ENCODE peak calls at places on chromosomes 11 and 22, in seven cellular contexts. F, M, C, G, E, R and P are unnamed samples. For H3K4me1, the result is how much of the 10 kb centered on the place peaks cover.

GRCh38 chr11:133947298-133947905 is 9.4 kb downstream of the IGSF9B start:
- DNase-seq in F (peak), M (peak), C (peak), G (no peak), E (peak), R (no peak), P (no peak)

GRCh38 chr11:73205666-73206343 is 12.3 kb upstream of the P2RY2 start:
- DNase-seq in F (no peak), M (peak), C (no peak), G (no peak), E (no peak), R (no peak), P (no peak)

GRCh38 chr11:118304809-118305248 is 299 bp downstream of the CD3E start:
- DNase-seq in F (no peak), M (no peak), C (no peak), G (no peak), E (no peak), R (no peak), P (no peak)

GRCh38 chr11:45899448-45900174 is 7.5 kb downstream of the FREY1 start:
- DNase-seq in F (peak), M (peak), C (peak), G (peak), E (peak), R (peak), P (peak)

GRCh38 chr11:115408036-115408911 is 95.9 kb downstream of the CADM1 start:
- DNase-seq in F (no peak), M (no peak), C (no peak), G (no peak), E (no peak), R (no peak), P (peak)

GRCh38 chr11:76661306-76661751 is 9.2 kb downstream of the LRRC32 start:
- DNase-seq in F (no peak), M (no peak), C (no peak), G (no peak), E (no peak), R (no peak), P (peak)

GRCh38 chr22:32337015-32337414 is 20.7 kb upstream of the RFPL3 start:
- DNase-seq in F (no peak), M (no peak), C (no peak), G (no peak), E (no peak), R (no peak), P (no peak)

GRCh38 chr11:117973446-117973922 is 12.7 kb upstream of the IL10RA start:
- DNase-seq in F (no peak), M (no peak), C (no peak), G (peak), E (no peak), R (no peak), P (no peak)

GRCh38 chr11:46484101-46484500 is 92.5 kb upstream of the CHRM4 start:
- DNase-seq in F (no peak), M (no peak), C (no peak), G (no peak), E (no peak), R (no peak), P (no peak)

GRCh38 chr22:25169278-25170031 is 30.2 kb upstream of the CRYBB3 start:
- DNase-seq in F (no peak), M (no peak), C (no peak), G (no peak), E (no peak), R (no peak), P (peak)

GRCh38 chr11:134531331-134532135 is 119.5 kb upstream of the B3GAT1 start:
- DNase-seq in F (no peak), M (no peak), C (no peak), G (no peak), E (no peak), R (no peak), P (peak)

GRCh38 chr11:76910620-76911414 is 50.1 kb downstream of the ACER3 start:
- DNase-seq in F (no peak), M (no peak), C (peak), G (peak), E (peak), R (no peak), P (no peak)

GRCh38 chr11:69382131-69383128 is 88.5 kb downstream of the MYEOV start:
- DNase-seq in F (no peak), M (no peak), C (peak), G (peak), E (peak), R (peak), P (peak)

GRCh38 chr22:19658967-19659804 is 55.1 kb upstream of the SEPTIN5 start:
- DNase-seq in F (no peak), M (no peak), C (no peak), G (peak), E (no peak), R (no peak), P (no peak)

GRCh38 chr11:69913591-69914285 is 94.5 kb upstream of the FGF3 start:
- DNase-seq in F (no peak), M (no peak), C (no peak), G (no peak), E (no peak), R (no peak), P (peak)

GRCh38 chr11:64237484-64237951 is 3.1 kb downstream of the VEGFB start:
- DNase-seq in F (no peak), M (peak), C (no peak), G (no peak), E (no peak), R (no peak), P (peak)

GRCh38 chr11:1554981-1555712 is 16.9 kb downstream of the DUSP8 start:
- DNase-seq in F (no peak), M (no peak), C (no peak), G (no peak), E (no peak), R (no peak), P (no peak)

GRCh38 chr11:61967924-61968757 is 707 bp upstream of the FTH1 start:
- DNase-seq in F (no peak), M (peak), C (peak), G (peak), E (peak), R (peak), P (peak)

GRCh38 chr11:3949132-3949531 is 93.7 kb downstream of the STIM1 start:
- DNase-seq in F (no peak), M (no peak), C (no peak), G (no peak), E (no peak), R (peak), P (no peak)

GRCh38 chr11:61927501-61927900 is 10.1 kb upstream of the RAB3IL1 start:
- DNase-seq in F (no peak), M (no peak), C (no peak), G (no peak), E (no peak), R (no peak), P (no peak)

GRCh38 chr22:38947321-38948112 is 9.9 kb upstream of the APOBEC3A start:
- DNase-seq in F (no peak), M (no peak), C (no peak), G (no peak), E (no peak), R (no peak), P (no peak)

DNA sequence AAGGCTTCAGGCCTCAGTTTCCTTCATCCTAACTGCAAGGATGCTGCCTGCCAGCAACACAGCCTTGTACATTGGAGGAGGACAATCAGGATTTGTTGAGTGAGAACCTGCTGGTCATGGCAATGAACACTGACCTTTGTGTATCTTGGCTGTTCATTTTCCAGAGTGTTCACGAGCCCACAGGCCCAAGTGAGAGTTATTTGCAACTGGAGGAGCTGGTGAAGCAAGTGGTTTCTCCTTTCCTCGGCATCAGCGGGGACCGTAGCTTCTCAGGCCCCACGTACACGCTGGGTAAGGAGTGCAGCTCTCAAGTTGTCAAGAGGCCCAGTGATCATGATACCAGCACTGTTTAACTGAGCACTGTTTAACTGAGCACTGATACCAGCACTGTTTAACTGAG is 59.0 kb downstream of the TRAF6 start:
- DNase-seq in F (no peak), M (no peak), C (no peak), G (no peak), E (no peak), R (no peak), P (no peak)
- H3K4me1 ChIP-seq in F (under half), M (under half), C (under half), G (under half), E (under half), R (under half), P (under half)

GRCh38 chr22:23223566-23224317 is 43.4 kb downstream of the BCR start:
- DNase-seq in F (no peak), M (no peak), C (no peak), G (no peak), E (no peak), R (no peak), P (no peak)

GRCh38 chr22:23221351-23221804 is 41.1 kb downstream of the BCR start:
- DNase-seq in F (no peak), M (no peak), C (no peak), G (peak), E (no peak), R (no peak), P (no peak)

GRCh38 chr22:23220485-23221350 is 40.4 kb downstream of the BCR start:
- DNase-seq in F (no peak), M (no peak), C (no peak), G (peak), E (no peak), R (peak), P (no peak)

GRCh38 chr22:23222033-23222840 is 41.9 kb downstream of the BCR start:
- DNase-seq in F (no peak), M (no peak), C (no peak), G (peak), E (no peak), R (no peak), P (no peak)

GRCh38 chr22:23222875-23223565 is 42.7 kb downstream of the BCR start:
- DNase-seq in F (no peak), M (no peak), C (no peak), G (peak), E (no peak), R (no peak), P (no peak)
- H3K4me1 ChIP-seq in F (half or more), M (under half), C (under half), G (half or more), E (half or more), R (under half), P (half or more)

GRCh38 chr11:65884716-65885092 is 3.6 kb downstream of the FIBP start:
- DNase-seq in F (peak), M (peak), C (peak), G (peak), E (peak), R (peak), P (peak)
- H3K4me1 ChIP-seq in F (under half), M (under half), C (under half), G (under half), E (under half), R (under half), P (under half)

DNA sequence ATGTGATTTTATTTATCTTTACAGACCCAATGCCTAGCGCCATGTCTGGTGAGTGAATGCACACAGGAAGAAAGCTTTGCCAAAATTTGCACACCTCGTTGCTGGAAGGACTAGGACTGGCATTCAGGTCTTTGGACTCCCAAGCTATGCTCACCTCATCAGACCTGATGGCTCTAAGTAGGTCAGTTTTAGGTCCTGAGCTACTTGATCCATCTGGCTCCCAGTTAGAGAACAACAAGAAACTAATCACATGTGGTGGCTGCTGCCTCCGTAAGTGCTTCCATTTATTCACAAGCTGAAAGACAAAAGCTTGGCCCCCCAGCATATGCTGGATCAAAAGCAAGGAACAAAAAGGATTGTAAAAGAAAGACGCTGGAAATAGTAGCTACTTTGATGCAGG is 269.0 kb downstream of the KIRREL3 start:
- DNase-seq in F (no peak), M (no peak), C (no peak), G (no peak), E (no peak), R (no peak), P (no peak)
- H3K4me1 ChIP-seq in F (under half), M (under half), C (under half), G (under half), E (under half), R (under half), P (under half)

GRCh38 chr11:34345991-34346480 is 11.8 kb downstream of the ABTB2 start:
- DNase-seq in F (no peak), M (no peak), C (no peak), G (no peak), E (no peak), R (no peak), P (no peak)

GRCh38 chr11:34348919-34349318 is 8.9 kb downstream of the ABTB2 start:
- DNase-seq in F (no peak), M (no peak), C (no peak), G (no peak), E (no peak), R (no peak), P (no peak)

GRCh38 chr11:34344410-34345011 is 13.3 kb downstream of the ABTB2 start:
- DNase-seq in F (no peak), M (no peak), C (no peak), G (no peak), E (no peak), R (no peak), P (no peak)

GRCh38 chr11:34345012-34345804 is 12.6 kb downstream of the ABTB2 start:
- DNase-seq in F (no peak), M (peak), C (no peak), G (no peak), E (no peak), R (no peak), P (peak)

DNA sequence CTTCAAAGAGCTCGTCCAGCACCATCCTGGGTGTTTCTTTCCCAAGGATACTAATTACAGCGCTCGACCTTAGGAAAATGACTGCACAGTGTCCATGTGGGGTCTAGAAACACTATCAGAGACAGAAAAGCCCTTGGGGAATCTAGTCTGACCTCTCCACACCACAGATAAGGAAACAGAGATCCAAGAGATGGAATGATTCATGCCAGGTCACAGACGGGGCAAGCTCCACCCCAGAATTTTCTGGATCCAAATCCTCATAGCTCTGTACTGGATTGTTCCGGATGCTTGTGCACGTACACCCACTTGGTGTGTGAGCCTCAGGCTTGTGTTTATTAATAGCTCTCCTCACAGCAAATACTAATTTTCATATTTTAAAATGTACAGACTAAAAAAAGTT is 11.3 kb downstream of the ABTB2 start:
- DNase-seq in F (no peak), M (no peak), C (no peak), G (no peak), E (no peak), R (no peak), P (no peak)
- H3K4me1 ChIP-seq in F (under half), M (under half), C (under half), G (under half), E (under half), R (under half), P (under half)

GRCh38 chr11:32435947-32436750 is 810 bp upstream of the WT1 start:
- DNase-seq in F (no peak), M (no peak), C (peak), G (no peak), E (peak), R (no peak), P (no peak)

GRCh38 chr11:32438883-32439487 is 3.6 kb upstream of the WT1 start:
- DNase-seq in F (no peak), M (no peak), C (no peak), G (no peak), E (peak), R (no peak), P (no peak)

GRCh38 chr11:32438346-32438882 is 3.1 kb upstream of the WT1 start:
- DNase-seq in F (no peak), M (no peak), C (no peak), G (no peak), E (peak), R (no peak), P (no peak)

GRCh38 chr11:32436751-32437405 is 1.5 kb upstream of the WT1 start:
- DNase-seq in F (no peak), M (no peak), C (no peak), G (no peak), E (peak), R (no peak), P (no peak)

DNA sequence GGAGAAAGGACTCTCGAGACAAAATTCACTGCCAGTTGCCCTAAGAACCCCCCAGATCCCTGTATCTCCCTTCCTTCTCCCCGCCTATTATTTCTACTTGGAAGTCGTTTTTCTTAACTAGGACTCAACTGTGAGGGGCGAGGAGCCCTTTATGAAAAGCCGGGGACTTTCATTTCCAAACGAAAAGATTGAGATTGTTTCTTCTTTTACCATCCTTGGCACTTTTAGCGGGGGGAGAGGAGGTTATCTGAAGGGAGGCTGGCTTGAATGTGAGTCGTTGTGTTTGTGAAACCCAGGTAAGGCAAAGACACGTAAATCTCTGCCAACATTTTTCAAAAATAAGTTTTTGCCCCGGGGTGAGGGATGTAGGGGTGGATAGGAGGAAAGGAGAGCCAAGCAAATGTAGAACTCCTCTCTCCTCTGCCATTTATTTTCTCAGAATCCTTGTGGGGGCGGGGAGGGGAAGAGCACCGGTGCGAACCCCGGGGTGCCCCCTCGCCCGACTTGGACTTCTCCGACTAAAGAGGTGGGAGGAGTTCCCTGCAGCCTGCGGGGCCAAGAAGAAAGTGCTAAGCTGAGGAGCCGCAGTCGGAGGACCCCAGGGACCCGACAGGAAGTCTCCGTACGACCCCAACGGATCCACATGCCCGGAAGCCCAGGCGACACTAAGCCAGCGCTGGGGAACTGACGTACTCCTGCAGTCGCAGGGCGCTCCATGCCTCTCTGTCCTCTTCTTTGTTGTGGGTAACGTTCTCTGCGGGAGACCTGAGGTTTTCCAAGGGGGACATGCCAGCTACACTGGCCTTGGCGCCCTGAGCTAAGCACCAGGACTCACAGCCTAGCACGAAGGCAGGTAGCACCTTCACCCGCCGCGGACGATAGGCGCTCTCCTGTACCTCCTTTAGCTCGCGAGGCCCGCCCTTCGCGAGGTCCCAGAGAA is 2.3 kb upstream of the WT1 start:
- DNase-seq in F (no peak), M (no peak), C (no peak), G (no peak), E (peak), R (no peak), P (no peak)
- H3K4me1 ChIP-seq in F (under half), M (under half), C (under half), G (under half), E (half or more), R (under half), P (under half)

GRCh38 chr22:35115515-35115914 is 49.6 kb downstream of the ISX start:
- DNase-seq in F (no peak), M (no peak), C (no peak), G (no peak), E (no peak), R (no peak), P (no peak)

GRCh38 chr22:35116817-35117216 is 50.9 kb downstream of the ISX start:
- DNase-seq in F (no peak), M (peak), C (no peak), G (no peak), E (no peak), R (no peak), P (no peak)

GRCh38 chr22:35114296-35114980 is 48.5 kb downstream of the ISX start:
- DNase-seq in F (no peak), M (no peak), C (no peak), G (no peak), E (no peak), R (no peak), P (no peak)

GRCh38 chr22:35113341-35113740 is 47.4 kb downstream of the ISX start:
- DNase-seq in F (no peak), M (no peak), C (no peak), G (no peak), E (no peak), R (no peak), P (no peak)

DNA sequence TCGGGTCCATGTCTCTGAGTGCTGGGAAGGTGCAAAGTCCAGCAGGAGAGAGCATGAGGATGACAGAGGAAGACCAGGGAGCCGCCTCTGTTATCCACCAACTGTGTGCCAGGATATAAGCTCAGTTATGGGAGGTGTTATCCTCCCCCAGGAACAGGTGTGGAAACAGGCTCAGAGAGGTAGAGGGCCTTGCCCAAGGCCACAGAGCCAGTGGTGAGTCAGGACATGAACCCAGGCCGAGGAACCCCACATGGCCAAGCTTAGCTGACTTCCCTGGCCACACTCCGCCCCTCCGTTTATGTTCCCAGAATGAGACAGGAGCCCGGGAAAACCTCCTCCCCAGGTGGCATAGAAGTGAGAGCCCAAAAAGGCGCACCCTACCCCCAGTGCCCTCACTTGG is 50.3 kb downstream of the ISX start:
- DNase-seq in F (no peak), M (no peak), C (no peak), G (no peak), E (no peak), R (no peak), P (no peak)
- H3K4me1 ChIP-seq in F (under half), M (under half), C (under half), G (under half), E (under half), R (under half), P (under half)

DNA sequence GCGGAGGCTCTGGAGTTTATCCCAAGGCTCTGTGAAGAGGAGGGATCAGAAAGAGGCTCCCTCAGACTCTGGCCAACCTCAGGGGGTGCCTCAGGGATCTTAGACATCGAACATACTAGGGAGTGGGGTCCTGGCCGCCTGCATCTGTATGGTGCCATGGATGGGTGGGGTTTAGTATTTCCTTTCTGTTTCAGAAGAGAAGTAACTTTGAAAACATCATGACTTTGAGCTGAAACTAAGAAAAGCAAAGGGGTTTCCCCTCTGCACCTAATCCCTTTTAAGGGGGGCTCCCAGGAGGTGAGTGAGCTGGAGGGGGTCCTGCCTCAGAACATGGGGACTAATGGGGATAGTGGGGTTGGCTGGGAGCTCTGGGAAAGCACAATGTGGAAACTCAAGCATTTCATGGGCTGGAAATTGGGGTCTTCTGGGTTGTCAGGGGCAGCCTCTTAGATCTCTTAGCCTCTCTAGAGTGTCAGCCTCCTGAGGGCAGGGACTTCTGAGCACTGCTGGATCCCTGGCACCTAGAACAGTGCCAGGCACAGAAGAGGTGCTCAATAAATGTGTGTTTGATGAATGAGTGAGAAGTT is 11.8 kb upstream of the SSTR3 start:
- DNase-seq in F (no peak), M (no peak), C (no peak), G (no peak), E (no peak), R (no peak), P (no peak)
- H3K4me1 ChIP-seq in F (half or more), M (under half), C (under half), G (under half), E (under half), R (half or more), P (under half)